ENCODE peak calls at places on chromosomes 16 and 17, in six cellular contexts. S is GM12864, A is nephron progenitor cell, R is MV-4-11, D is ACHN, V is neuronal stem cell. O is an unnamed sample.

GRCh38 chr17:80545499-80545826 is 825 bp downstream of the RPTOR start:
- DNase-seq in S (no peak), A (no peak), R (no peak), D (no peak), V (no peak), O (no peak)

GRCh38 chr17:83132251-83133081 is 53.1 kb downstream of the METRNL start:
- DNase-seq in S (no peak), A (no peak), R (no peak), D (no peak), V (no peak), O (no peak)

GRCh38 chr17:17702370-17702769 is 21.1 kb downstream of the RAI1 start:
- DNase-seq in S (no peak), A (no peak), R (no peak), D (no peak), V (no peak), O (no peak)

GRCh38 chr16:81004646-81005353 is 1.9 kb downstream of the CMC2 start:
- DNase-seq in S (peak; percentile 45), A (peak; percentile 12), R (peak; percentile 51), D (peak; percentile 86), V (peak; percentile 29), O (no peak)

GRCh38 chr16:50568187-50568830 is 20.1 kb downstream of the NKD1 start:
- DNase-seq in S (no peak), A (peak; percentile 57), R (peak; percentile 69), D (no peak), V (no peak), O (no peak)

GRCh38 chr17:32111141-32111771 is 31.0 kb upstream of the RHOT1 start:
- DNase-seq in S (no peak), A (no peak), R (peak; percentile 35), D (peak; percentile 32), V (no peak), O (no peak)

GRCh38 chr16:68704232-68704867 is 32.7 kb upstream of the CDH1 start:
- DNase-seq in S (peak; percentile 18), A (peak; percentile 78), R (peak; percentile 35), D (peak; percentile 86), V (peak; percentile 62), O (peak; percentile 31)

GRCh38 chr17:48129981-48130380 is 22.4 kb downstream of the SNX11 start:
- DNase-seq in S (no peak), A (no peak), R (no peak), D (no peak), V (no peak), O (no peak)

GRCh38 chr17:9016941-9017552 is 4.3 kb upstream of the NTN1 start:
- DNase-seq in S (no peak), A (no peak), R (peak; percentile 60), D (no peak), V (no peak), O (no peak)

GRCh38 chr16:430904-431303 is 5.5 kb downstream of the RAB11FIP3 start:
- DNase-seq in S (no peak), A (no peak), R (no peak), D (no peak), V (no peak), O (no peak)

GRCh38 chr17:3003401-3004149 is 59.8 kb downstream of the OR1D5 start:
- DNase-seq in S (peak; percentile 55), A (no peak), R (peak; percentile 87), D (no peak), V (no peak), O (no peak)